ENCODE peak calls at places on chromosome 9, in six cellular contexts. L is right lobe of liver, U is transverse colon, O is fibroblast of pulmonary artery, E is mesothelial cell of epicardium, X is AG10803. B is an unnamed sample.

GRCh38 chr9:96080364-96080763 is 204.9 kb downstream of the ERCC6L2 start:
- DNase-seq in U (no peak), E (no peak), L (no peak), O (peak), X (no peak), B (no peak)

GRCh38 chr9:34079181-34079580 is 30.5 kb upstream of the UBAP2 start:
- DNase-seq in O (peak), X (no peak), L (no peak), E (no peak), U (no peak), B (no peak)

GRCh38 chr9:93295456-93296076 is 111.6 kb downstream of the WNK2 start:
- DNase-seq in E (no peak), U (no peak), O (no peak), X (no peak), L (no peak), B (no peak)

GRCh38 chr9:125407974-125408900 is 146.6 kb downstream of the GAPVD1 start:
- DNase-seq in X (peak), E (peak), L (peak), O (peak), U (peak), B (peak)

GRCh38 chr9:70403618-70404025 is 10.8 kb downstream of the KLF9 start:
- DNase-seq in O (no peak), L (no peak), X (peak), U (no peak), E (no peak), B (no peak)

GRCh38 chr9:76691761-76692313 is 72.4 kb upstream of the PCA3 start:
- DNase-seq in E (no peak), U (peak), X (no peak), L (no peak), O (peak), B (no peak)

GRCh38 chr9:137213160-137214060 is 7.9 kb downstream of the NDOR1 start:
- DNase-seq in O (no peak), X (no peak), U (no peak), L (no peak), E (no peak), B (no peak)

GRCh38 chr9:135490166-135490870 is 10.2 kb upstream of the MRPS2 start:
- DNase-seq in O (no peak), L (no peak), U (no peak), E (no peak), X (no peak), B (no peak)

GRCh38 chr9:16721972-16722371 is 148.5 kb downstream of the BNC2 start:
- DNase-seq in L (no peak), O (peak), X (peak), U (peak), E (no peak), B (no peak)

GRCh38 chr9:125428060-125428481 is 166.4 kb downstream of the GAPVD1 start:
- DNase-seq in O (peak), E (no peak), U (no peak), L (peak), X (no peak), B (no peak)

GRCh38 chr9:97052735-97053134 is 13.8 kb upstream of the CTSV start:
- DNase-seq in X (no peak), E (no peak), O (no peak), U (no peak), L (no peak), B (no peak)

GRCh38 chr9:128153117-128153946 is 4.1 kb downstream of the LCN2 start:
- DNase-seq in O (no peak), U (no peak), X (no peak), L (no peak), E (no peak), B (no peak)

GRCh38 chr9:74281674-74282073 is 215.5 kb upstream of the RORB start:
- DNase-seq in E (no peak), X (no peak), O (no peak), U (no peak), L (no peak), B (no peak)

GRCh38 chr9:128160603-128160987 is 530 bp downstream of the BBLN start:
- DNase-seq in X (peak), E (no peak), U (peak), L (no peak), O (no peak), B (peak)

GRCh38 chr9:81522721-81523551 is 166.4 kb downstream of the TLE1 start:
- DNase-seq in O (peak), U (no peak), E (no peak), L (peak), X (peak), B (no peak)

GRCh38 chr9:94624621-94625020 is 14.7 kb downstream of the FBP1 start:
- DNase-seq in L (no peak), E (no peak), U (no peak), O (no peak), X (no peak), B (no peak)

GRCh38 chr9:77399964-77400363 is 222.6 kb downstream of the VPS13A start:
- DNase-seq in X (no peak), L (no peak), O (no peak), U (no peak), E (no peak), B (no peak)

GRCh38 chr9:134304306-134304705 is 21.9 kb upstream of the RXRA start:
- DNase-seq in U (no peak), E (no peak), O (no peak), L (peak), X (no peak), B (no peak)

GRCh38 chr9:121053544-121053943 is 3.5 kb upstream of the C5 start:
- DNase-seq in U (no peak), O (no peak), E (no peak), L (peak), X (no peak), B (no peak)

GRCh38 chr9:33506626-33507370 is 17.3 kb upstream of the ANKRD18B start:
- DNase-seq in E (no peak), U (no peak), O (peak), L (no peak), X (peak), B (no peak)

GRCh38 chr9:122821278-122821952 is 7.0 kb downstream of the PDCL start:
- DNase-seq in O (peak), X (peak), U (peak), L (peak), E (no peak), B (no peak)

GRCh38 chr9:2817987-2818386 is 25.9 kb downstream of the PUM3 start:
- DNase-seq in X (peak), L (no peak), O (peak), E (no peak), U (no peak), B (no peak)

GRCh38 chr9:14661421-14662059 is 31.7 kb downstream of the ZDHHC21 start:
- DNase-seq in U (no peak), X (peak), L (no peak), O (peak), E (no peak), B (no peak)

GRCh38 chr9:120710110-120710981 is 3.9 kb downstream of the MEGF9 start:
- DNase-seq in X (peak), E (no peak), O (no peak), L (no peak), U (no peak), B (peak)

GRCh38 chr9:92245005-92245797 is 48.3 kb downstream of the IARS1 start:
- DNase-seq in O (peak), L (no peak), E (no peak), U (no peak), X (peak), B (no peak)

GRCh38 chr9:92247296-92247695 is 46.2 kb downstream of the IARS1 start:
- DNase-seq in L (no peak), O (peak), X (no peak), E (no peak), U (no peak), B (no peak)

GRCh38 chr9:92247981-92248380 is 45.5 kb downstream of the IARS1 start:
- DNase-seq in U (no peak), L (no peak), E (no peak), O (no peak), X (no peak), B (no peak)

GRCh38 chr9:92242115-92242778 is 51.2 kb downstream of the IARS1 start:
- DNase-seq in U (no peak), L (no peak), O (peak), X (peak), E (no peak), B (no peak)

GRCh38 chr9:92242779-92243136 is 50.7 kb downstream of the IARS1 start:
- DNase-seq in L (no peak), E (no peak), O (no peak), U (no peak), X (no peak), B (no peak)
- TF ChIP-seq CTCF in L (no peak), E (no peak), O (no peak), U (no peak), X (no peak), B (no peak)

GRCh38 chr9:124218438-124219289 is 39.1 kb upstream of the NEK6 start:
- DNase-seq in O (peak), L (peak), X (peak), U (peak), E (no peak), B (peak)
- TF ChIP-seq CTCF in O (peak), L (no peak), X (peak), U (peak), E (no peak), B (no peak)

DNA sequence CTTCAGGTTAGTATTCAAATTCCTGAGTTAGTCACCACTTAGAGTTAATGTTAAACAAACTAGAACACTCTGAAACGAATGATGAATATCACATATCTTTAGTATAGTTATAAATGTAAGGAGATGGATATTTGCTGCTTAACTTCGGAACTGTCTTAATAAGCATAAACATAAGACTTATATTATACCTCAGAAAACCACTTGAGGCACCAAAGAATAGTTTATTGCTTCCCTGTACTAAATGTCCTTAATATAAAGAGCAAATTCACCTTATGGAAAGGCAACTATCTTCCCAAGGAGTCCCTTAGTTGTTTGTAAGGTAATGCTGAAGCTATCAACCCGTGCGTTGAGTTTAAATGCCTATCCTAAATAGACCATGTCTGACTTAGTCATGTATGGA is 300.0 kb upstream of the ADAMTSL1 start:
- DNase-seq in E (no peak), L (no peak), U (no peak), X (no peak), O (no peak), B (no peak)
- TF ChIP-seq CTCF in E (no peak), L (no peak), U (no peak), X (no peak), O (no peak), B (no peak)

DNA sequence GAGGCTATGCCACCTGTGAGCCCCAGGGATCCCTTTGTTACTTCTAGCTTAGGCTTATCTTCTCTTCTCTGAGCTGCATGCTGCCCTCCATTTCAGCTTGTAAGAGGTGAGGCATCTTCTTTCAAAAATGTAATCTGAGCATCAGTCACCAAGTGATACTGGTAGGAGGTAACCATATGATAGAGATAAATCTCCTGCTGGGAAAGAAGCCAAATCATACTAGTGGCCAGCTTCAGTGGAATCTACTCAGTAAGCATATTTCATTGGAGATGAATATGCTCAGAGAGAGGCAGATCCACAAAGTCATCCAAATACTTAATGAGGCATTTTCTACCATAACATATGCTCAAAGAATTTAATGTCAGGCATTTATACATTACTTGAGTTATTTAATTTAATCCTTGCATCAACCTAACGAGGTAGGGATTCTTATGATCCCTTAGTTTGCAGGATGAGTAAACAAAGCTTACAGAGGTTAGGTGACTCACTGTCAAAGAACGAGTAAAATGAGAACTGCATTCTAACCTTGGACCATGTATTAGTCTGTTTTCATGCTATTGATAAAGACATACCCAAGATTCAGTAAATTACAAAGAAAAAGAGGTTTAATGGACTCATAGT is 50.9 kb upstream of the DMRTA1 start:
- DNase-seq in L (no peak), O (peak), X (peak), E (no peak), U (no peak), B (no peak)
- TF ChIP-seq CTCF in L (no peak), O (no peak), X (no peak), E (no peak), U (no peak), B (no peak)

DNA sequence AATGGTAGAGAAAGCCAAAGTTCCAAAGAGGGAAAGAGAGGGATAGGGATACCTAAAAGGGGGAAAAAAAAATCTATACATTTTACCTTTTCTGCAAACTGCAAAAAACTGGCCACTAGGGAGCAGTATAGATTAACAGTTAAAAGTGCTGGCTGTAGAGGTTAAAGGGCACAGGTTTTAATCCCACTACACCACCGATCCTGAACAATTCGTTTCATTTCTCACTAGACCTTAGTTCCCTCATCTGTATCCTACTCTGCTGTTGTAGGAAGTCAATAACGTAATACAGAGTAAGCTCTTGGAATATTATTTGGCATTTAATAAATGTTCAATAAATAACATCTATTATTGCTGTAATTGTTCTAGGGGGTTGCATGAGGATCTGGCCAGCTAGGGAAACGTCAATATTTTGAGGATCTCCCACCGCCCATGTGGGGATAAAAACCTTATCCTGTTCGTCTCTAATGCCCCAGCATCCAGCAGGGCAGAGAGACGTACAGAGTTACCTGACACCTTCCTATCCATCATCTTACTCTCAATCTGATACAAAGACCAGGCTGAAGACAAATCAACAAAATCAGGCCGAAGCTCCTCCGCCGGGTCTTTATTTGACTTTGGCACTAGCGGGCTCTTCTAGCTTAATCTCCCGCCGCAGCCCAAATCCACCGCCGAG is 762 bp downstream of the CDC26 start:
- DNase-seq in E (no peak), O (peak), X (peak), U (no peak), L (no peak), B (no peak)
- TF ChIP-seq CTCF in E (peak), O (peak), X (peak), U (peak), L (peak), B (peak)

GRCh38 chr9:132721661-132722060 is 51.4 kb downstream of the GTF3C4 start:
- DNase-seq in O (no peak), U (no peak), L (no peak), E (no peak), X (no peak), B (no peak)
- TF ChIP-seq CTCF in O (no peak), U (no peak), L (no peak), E (no peak), X (no peak), B (no peak)

DNA sequence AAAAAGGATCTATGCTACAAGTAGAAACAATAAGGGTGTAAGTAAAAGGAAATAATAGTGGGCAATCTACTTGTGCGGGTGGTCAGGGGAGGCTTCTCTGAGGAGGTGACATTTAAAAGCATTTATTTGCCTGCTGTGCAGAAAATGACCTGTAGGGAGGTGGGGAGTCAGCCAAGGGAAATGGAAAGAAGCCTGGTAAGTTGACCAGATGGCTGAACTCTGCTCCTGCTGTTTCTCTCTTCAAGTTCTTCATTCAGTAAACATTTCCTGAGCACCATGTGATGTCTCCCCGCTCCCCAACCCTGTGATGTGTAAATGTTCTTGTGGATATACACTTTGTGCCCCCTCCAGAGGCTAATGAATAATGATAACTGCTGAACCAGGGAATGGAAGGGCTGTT is 9.9 kb upstream of the SPIN1 start:
- DNase-seq in E (no peak), X (no peak), O (peak), L (no peak), U (no peak), B (no peak)
- TF ChIP-seq CTCF in E (no peak), X (peak), O (peak), L (peak), U (no peak), B (no peak)

GRCh38 chr9:35604578-35605335 is at the start of gene TESK1:
- DNase-seq in X (peak), U (peak), O (peak), E (peak), L (peak), B (peak)

GRCh38 chr9:35603986-35604577 is 980 bp upstream of the TESK1 start:
- DNase-seq in U (peak), O (peak), E (peak), L (peak), X (peak), B (peak)

GRCh38 chr9:35598863-35599590 is 6.0 kb upstream of the TESK1 start:
- DNase-seq in E (no peak), L (no peak), U (peak), X (no peak), O (no peak), B (no peak)

GRCh38 chr9:35603506-35603985 is 1.5 kb upstream of the TESK1 start:
- DNase-seq in O (peak), X (peak), U (peak), E (no peak), L (peak), B (no peak)

DNA sequence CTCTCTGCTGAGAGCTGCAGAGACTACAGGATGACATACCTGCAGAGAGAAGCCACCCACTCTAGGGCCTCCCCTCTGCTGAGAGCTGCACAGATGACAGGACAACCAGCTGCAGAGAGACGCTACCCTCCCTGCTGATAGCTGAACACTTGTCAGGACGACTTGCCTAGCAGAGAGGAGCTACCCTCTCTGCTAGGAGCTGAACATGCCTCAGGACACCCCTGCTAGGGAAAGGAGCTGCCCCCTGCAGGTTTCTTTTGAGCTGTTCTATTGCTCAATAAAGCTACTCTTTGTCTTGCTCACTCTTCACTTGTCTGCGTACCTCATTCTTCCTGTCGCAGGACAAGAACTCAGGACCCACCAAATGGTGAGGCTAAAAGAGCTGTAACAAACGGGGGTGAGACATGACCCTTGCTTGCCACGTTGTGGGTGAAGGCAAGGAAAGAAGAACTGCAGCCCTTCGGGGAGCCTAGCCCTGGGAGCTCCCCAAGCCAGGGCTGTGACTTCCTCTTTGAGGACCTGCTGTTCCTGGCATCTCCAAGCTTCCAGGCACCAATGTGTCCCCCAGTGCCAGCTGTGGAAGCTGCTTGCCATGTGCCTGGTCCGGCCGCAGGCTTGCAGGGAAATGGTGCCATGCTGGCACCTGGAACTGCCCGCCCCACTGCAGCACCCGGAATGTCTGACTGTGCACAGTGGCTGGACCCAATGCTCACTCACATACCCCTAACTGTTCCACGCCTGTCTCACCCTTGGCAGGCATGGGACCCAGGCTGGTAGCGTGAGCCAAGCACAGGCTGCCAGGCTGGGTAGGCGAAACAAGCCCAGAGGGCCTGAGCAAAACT is 5.1 kb upstream of the TESK1 start:
- DNase-seq in U (no peak), X (no peak), O (no peak), E (no peak), L (no peak), B (no peak)
- TF ChIP-seq CTCF in U (no peak), X (peak), O (peak), E (no peak), L (no peak), B (no peak)

B was measured in natural killer cell.